ENCODE peak calls at places on chromosomes 11 and 22, in six cellular contexts. One of them, this sample, is unnamed.

GRCh38 chr22:40176921-40177737 is 596 bp upstream of the TNRC6B start:
- DNase-seq in K562: peak; percentile 86
- DNase-seq in HepG2: peak; percentile 87
- DNase-seq in GM12891: no peak
- DNase-seq in H1: peak; percentile 77
- DNase-seq in GM12878: peak; percentile 41
- DNase-seq in this sample: no peak

GRCh38 chr22:42885446-42885845 is 28.4 kb upstream of the ARFGAP3 start:
- DNase-seq in K562: no peak
- DNase-seq in HepG2: no peak
- DNase-seq in GM12891: no peak
- DNase-seq in H1: no peak
- DNase-seq in GM12878: no peak
- DNase-seq in this sample: no peak

GRCh38 chr22:39013923-39014722 is at the start of gene APOBEC3C:
- DNase-seq in K562: peak; percentile 94
- DNase-seq in HepG2: peak; percentile 75
- DNase-seq in GM12891: peak; percentile 75
- DNase-seq in H1: peak; percentile 68
- DNase-seq in GM12878: peak; percentile 79
- DNase-seq in this sample: peak; percentile 76

GRCh38 chr11:121932646-121933185 is 183.3 kb downstream of the BLID start:
- DNase-seq in K562: no peak
- DNase-seq in HepG2: peak; percentile 13
- DNase-seq in GM12891: no peak
- DNase-seq in H1: no peak
- DNase-seq in GM12878: no peak
- DNase-seq in this sample: no peak

GRCh38 chr11:45073575-45074225 is 72.7 kb upstream of the PRDM11 start:
- DNase-seq in K562: no peak
- DNase-seq in HepG2: no peak
- DNase-seq in GM12891: no peak
- DNase-seq in H1: no peak
- DNase-seq in GM12878: no peak
- DNase-seq in this sample: no peak

GRCh38 chr22:46346680-46347405 is 11.3 kb downstream of the TRMU start:
- DNase-seq in K562: no peak
- DNase-seq in HepG2: no peak
- DNase-seq in GM12891: no peak
- DNase-seq in H1: no peak
- DNase-seq in GM12878: no peak
- DNase-seq in this sample: no peak

GRCh38 chr22:20425821-20426615 is 11.6 kb downstream of the SCARF2 start:
- DNase-seq in K562: no peak
- DNase-seq in HepG2: no peak
- DNase-seq in GM12891: no peak
- DNase-seq in H1: no peak
- DNase-seq in GM12878: no peak
- DNase-seq in this sample: no peak

GRCh38 chr11:20397281-20397680 is 9.8 kb downstream of the PRMT3 start:
- DNase-seq in K562: peak; percentile 42
- DNase-seq in HepG2: peak; percentile 35
- DNase-seq in GM12891: no peak
- DNase-seq in H1: no peak
- DNase-seq in GM12878: no peak
- DNase-seq in this sample: no peak

GRCh38 chr22:19503869-19504268 is 20.3 kb downstream of the CLDN5 start:
- DNase-seq in K562: peak; percentile 48
- DNase-seq in HepG2: no peak
- DNase-seq in GM12891: no peak
- DNase-seq in H1: no peak
- DNase-seq in GM12878: no peak
- DNase-seq in this sample: no peak

GRCh38 chr11:125345706-125346561 is 150.1 kb downstream of the FEZ1 start:
- DNase-seq in K562: peak; percentile 60
- DNase-seq in HepG2: peak; percentile 15
- DNase-seq in GM12891: peak; percentile 59
- DNase-seq in H1: peak; percentile 87
- DNase-seq in GM12878: no peak
- DNase-seq in this sample: peak; percentile 54

GRCh38 chr11:131042041-131042390 is 125.7 kb upstream of the SNX19 start:
- DNase-seq in K562: no peak
- DNase-seq in HepG2: no peak
- DNase-seq in GM12891: no peak
- DNase-seq in H1: no peak
- DNase-seq in GM12878: no peak
- DNase-seq in this sample: no peak

GRCh38 chr22:39308614-39309363 is 10.6 kb downstream of the RPL3 start:
- DNase-seq in K562: peak; percentile 65
- DNase-seq in HepG2: no peak
- DNase-seq in GM12891: no peak
- DNase-seq in H1: no peak
- DNase-seq in GM12878: no peak
- DNase-seq in this sample: no peak

GRCh38 chr11:134486106-134486505 is 74.1 kb upstream of the B3GAT1 start:
- DNase-seq in K562: no peak
- DNase-seq in HepG2: no peak
- DNase-seq in GM12891: no peak
- DNase-seq in H1: no peak
- DNase-seq in GM12878: no peak
- DNase-seq in this sample: no peak

GRCh38 chr11:88478136-88478785 is 140.7 kb upstream of the CTSC start:
- DNase-seq in K562: no peak
- DNase-seq in HepG2: no peak
- DNase-seq in GM12891: no peak
- DNase-seq in H1: no peak
- DNase-seq in GM12878: no peak
- DNase-seq in this sample: no peak

GRCh38 chr11:104873252-104873651 is 25.0 kb downstream of the CASP12 start:
- DNase-seq in K562: peak; percentile 3
- DNase-seq in HepG2: no peak
- DNase-seq in GM12891: no peak
- DNase-seq in H1: no peak
- DNase-seq in GM12878: no peak
- DNase-seq in this sample: no peak

GRCh38 chr11:111778047-111778558 is 11.9 kb upstream of the PPP2R1B start:
- DNase-seq in K562: no peak
- DNase-seq in HepG2: peak; percentile 62
- DNase-seq in GM12891: no peak
- DNase-seq in H1: no peak
- DNase-seq in GM12878: no peak
- DNase-seq in this sample: no peak

GRCh38 chr11:13287681-13288080 is 10.1 kb downstream of the BMAL1 start:
- DNase-seq in K562: no peak
- DNase-seq in HepG2: no peak
- DNase-seq in GM12891: no peak
- DNase-seq in H1: no peak
- DNase-seq in GM12878: no peak
- DNase-seq in this sample: no peak

GRCh38 chr22:19464975-19465374 is 14.0 kb downstream of the UFD1 start:
- DNase-seq in K562: no peak
- DNase-seq in HepG2: no peak
- DNase-seq in GM12891: no peak
- DNase-seq in H1: no peak
- DNase-seq in GM12878: no peak
- DNase-seq in this sample: no peak

GRCh38 chr11:36377759-36378553 is 81.9 kb downstream of the PRR5L start:
- DNase-seq in K562: no peak
- DNase-seq in HepG2: no peak
- DNase-seq in GM12891: no peak
- DNase-seq in H1: no peak
- DNase-seq in GM12878: no peak
- DNase-seq in this sample: no peak

GRCh38 chr11:9760180-9760550 is 96.3 kb downstream of the SWAP70 start:
- DNase-seq in K562: no peak
- DNase-seq in HepG2: no peak
- DNase-seq in GM12891: no peak
- DNase-seq in H1: no peak
- DNase-seq in GM12878: no peak
- DNase-seq in this sample: no peak

GRCh38 chr22:38715176-38715764 is 9.5 kb downstream of the GTPBP1 start:
- DNase-seq in K562: no peak
- DNase-seq in HepG2: no peak
- DNase-seq in GM12891: no peak
- DNase-seq in H1: no peak
- DNase-seq in GM12878: no peak
- DNase-seq in this sample: no peak

GRCh38 chr11:100905684-100906083 is 218.6 kb downstream of the ARHGAP42 start:
- DNase-seq in K562: no peak
- DNase-seq in HepG2: no peak
- DNase-seq in GM12891: no peak
- DNase-seq in H1: no peak
- DNase-seq in GM12878: no peak
- DNase-seq in this sample: no peak

GRCh38 chr11:64674774-64675173 is 48.2 kb downstream of the NRXN2 start:
- DNase-seq in K562: no peak
- DNase-seq in HepG2: no peak
- DNase-seq in GM12891: no peak
- DNase-seq in H1: no peak
- DNase-seq in GM12878: peak; percentile 72
- DNase-seq in this sample: no peak

GRCh38 chr22:25845985-25846745 is 104.2 kb downstream of the MYO18B start:
- DNase-seq in K562: peak; percentile 33
- DNase-seq in HepG2: no peak
- DNase-seq in GM12891: peak; percentile 31
- DNase-seq in H1: peak; percentile 35
- DNase-seq in GM12878: no peak
- DNase-seq in this sample: no peak

GRCh38 chr11:104609297-104609696 is 289.0 kb downstream of the CASP12 start:
- DNase-seq in K562: no peak
- DNase-seq in HepG2: peak; percentile 24
- DNase-seq in GM12891: peak; percentile 6
- DNase-seq in H1: no peak
- DNase-seq in GM12878: no peak
- DNase-seq in this sample: no peak

GRCh38 chr22:46336119-46337078 is 885 bp downstream of the TRMU start:
- DNase-seq in K562: peak; percentile 42
- DNase-seq in HepG2: peak; percentile 20
- DNase-seq in GM12891: no peak
- DNase-seq in H1: no peak
- DNase-seq in GM12878: no peak
- DNase-seq in this sample: no peak

GRCh38 chr22:41910599-41911291 is 4.1 kb downstream of the SHISA8 start:
- DNase-seq in K562: no peak
- DNase-seq in HepG2: no peak
- DNase-seq in GM12891: no peak
- DNase-seq in H1: no peak
- DNase-seq in GM12878: no peak
- DNase-seq in this sample: no peak

GRCh38 chr11:128294685-128295079 is 292.7 kb downstream of the ETS1 start:
- DNase-seq in K562: no peak
- DNase-seq in HepG2: no peak
- DNase-seq in GM12891: no peak
- DNase-seq in H1: no peak
- DNase-seq in GM12878: no peak
- DNase-seq in this sample: no peak

GRCh38 chr11:124717786-124718634 is 21.7 kb upstream of the NRGN start:
- DNase-seq in K562: no peak
- DNase-seq in HepG2: peak; percentile 6
- DNase-seq in GM12891: no peak
- DNase-seq in H1: peak; percentile 67
- DNase-seq in GM12878: no peak
- DNase-seq in this sample: no peak

GRCh38 chr11:35593143-35593542 is 25.1 kb upstream of the FJX1 start:
- DNase-seq in K562: no peak
- DNase-seq in HepG2: no peak
- DNase-seq in GM12891: no peak
- DNase-seq in H1: no peak
- DNase-seq in GM12878: no peak
- DNase-seq in this sample: no peak

GRCh38 chr11:59267196-59267595 is 54.5 kb upstream of the MPEG1 start:
- DNase-seq in K562: no peak
- DNase-seq in HepG2: no peak
- DNase-seq in GM12891: no peak
- DNase-seq in H1: no peak
- DNase-seq in GM12878: peak; percentile 59
- DNase-seq in this sample: no peak

GRCh38 chr11:75403037-75403436 is 3.7 kb downstream of the RPS3 start:
- DNase-seq in K562: no peak
- DNase-seq in HepG2: no peak
- DNase-seq in GM12891: no peak
- DNase-seq in H1: no peak
- DNase-seq in GM12878: no peak
- DNase-seq in this sample: no peak
- TF ChIP-seq POLR2A in K562: no peak
- TF ChIP-seq POLR2A in HepG2: no peak
- TF ChIP-seq POLR2A in GM12891: no peak
- TF ChIP-seq POLR2A in H1: no peak
- TF ChIP-seq POLR2A in GM12878: no peak
- TF ChIP-seq POLR2A in this sample: peak; percentile 31

DNA sequence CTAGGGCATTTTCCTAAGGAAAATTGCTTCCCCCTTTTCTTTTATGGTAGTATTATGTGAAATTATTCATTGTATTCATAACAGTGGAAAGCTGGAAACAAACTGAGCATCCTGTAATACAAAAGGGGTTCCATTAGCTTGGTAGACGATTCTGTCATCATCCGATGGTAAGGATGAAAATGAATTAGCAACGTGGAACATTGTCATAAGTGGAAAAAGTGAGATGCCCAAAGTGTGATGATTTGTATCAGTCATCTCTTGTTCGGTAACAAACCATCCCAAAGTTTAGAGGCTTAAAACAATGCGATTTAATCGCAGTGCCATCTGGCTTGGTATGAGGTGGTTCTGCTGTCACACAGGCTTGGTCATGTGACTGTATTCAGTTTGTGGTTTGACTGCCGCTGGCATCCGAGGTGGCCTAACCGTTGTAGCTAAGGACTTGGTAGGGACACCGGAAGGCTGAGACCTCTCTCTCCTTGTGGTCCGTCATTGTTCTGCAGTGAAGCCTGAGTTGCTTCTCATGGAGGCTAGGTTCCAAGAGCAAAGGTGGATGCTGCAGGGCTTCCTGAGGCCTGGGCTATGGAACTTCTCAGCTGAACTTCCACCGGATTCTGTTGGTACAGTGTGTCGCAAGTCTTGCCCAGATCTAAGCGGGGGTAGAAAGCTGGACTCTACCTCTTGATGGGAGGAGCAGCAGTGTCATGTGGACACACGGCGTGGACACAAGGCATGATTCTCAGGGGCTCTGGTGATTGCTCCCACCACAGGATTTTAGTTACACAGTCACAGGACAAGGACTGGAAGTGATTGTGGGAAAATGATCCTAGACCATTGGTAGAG is 36.2 kb downstream of the BCR start:
- DNase-seq in K562: no peak
- DNase-seq in HepG2: peak; percentile 92
- DNase-seq in GM12891: no peak
- DNase-seq in H1: no peak
- DNase-seq in GM12878: no peak
- DNase-seq in this sample: no peak
- TF ChIP-seq TAF1 in K562: no peak
- TF ChIP-seq TAF1 in HepG2: no peak
- TF ChIP-seq TAF1 in GM12891: no peak
- TF ChIP-seq TAF1 in H1: no peak
- TF ChIP-seq TAF1 in GM12878: no peak
- TF ChIP-seq TAF1 in this sample: no peak

GRCh38 chr11:75261902-75262361 is 21.4 kb downstream of the TPBGL start:
- DNase-seq in K562: no peak
- DNase-seq in HepG2: no peak
- DNase-seq in GM12891: no peak
- DNase-seq in H1: no peak
- DNase-seq in GM12878: no peak
- DNase-seq in this sample: no peak
- TF ChIP-seq POLR2A in K562: no peak
- TF ChIP-seq POLR2A in HepG2: no peak
- TF ChIP-seq POLR2A in GM12891: no peak
- TF ChIP-seq POLR2A in H1: no peak
- TF ChIP-seq POLR2A in GM12878: no peak
- TF ChIP-seq POLR2A in this sample: no peak

GRCh38 chr22:28247667-28248363 is 328.8 kb upstream of the PITPNB start:
- DNase-seq in K562: peak; percentile 52
- DNase-seq in HepG2: no peak
- DNase-seq in GM12891: no peak
- DNase-seq in H1: no peak
- DNase-seq in GM12878: no peak
- DNase-seq in this sample: no peak
- TF ChIP-seq TAF1 in K562: no peak
- TF ChIP-seq TAF1 in HepG2: no peak
- TF ChIP-seq TAF1 in GM12891: no peak
- TF ChIP-seq TAF1 in H1: no peak
- TF ChIP-seq TAF1 in GM12878: no peak
- TF ChIP-seq TAF1 in this sample: no peak

This sample was measured in GM12892.